ENCODE peak calls at places on chromosomes 16 and 17, in four cellular contexts. X is H1, Q is GM12878, M is HepG2. C is an unnamed sample.

GRCh38 chr17:34667656-34668055 is 88.3 kb downstream of the TMEM132E start:
- DNase-seq in X (no peak), Q (no peak), M (no peak), C (no peak)

GRCh38 chr17:22694362-22695227 is 1002.3 kb downstream of the KCNJ18 start:
- DNase-seq in X (peak), Q (no peak), M (no peak), C (no peak)

GRCh38 chr16:27169511-27170071 is 33.7 kb upstream of the KDM8 start:
- DNase-seq in X (no peak), Q (peak), M (peak), C (no peak)

GRCh38 chr16:85712841-85713240 is 24.1 kb upstream of the GINS2 start:
- DNase-seq in X (no peak), Q (no peak), M (no peak), C (no peak)

GRCh38 chr16:61836804-61837398 is 199.3 kb downstream of the CDH8 start:
- DNase-seq in X (no peak), Q (no peak), M (no peak), C (no peak)

GRCh38 chr16:73433493-73434307 is 385.8 kb upstream of the ZFHX3 start:
- DNase-seq in X (no peak), Q (no peak), M (no peak), C (no peak)

GRCh38 chr17:58507123-58507634 is 7.3 kb downstream of the MTMR4 start:
- DNase-seq in X (no peak), Q (no peak), M (peak), C (no peak)

GRCh38 chr17:46011711-46012505 is 12.9 kb downstream of the STH start:
- DNase-seq in X (no peak), Q (no peak), M (no peak), C (no peak)

GRCh38 chr17:17919169-17920107 is 52.8 kb downstream of the TOM1L2 start:
- DNase-seq in X (peak), Q (peak), M (peak), C (peak)

GRCh38 chr17:57572062-57572461 is 173.0 kb downstream of the CCDC182 start:
- DNase-seq in X (no peak), Q (no peak), M (no peak), C (no peak)

GRCh38 chr17:19769946-19770652 is 22.0 kb upstream of the ALDH3A1 start:
- DNase-seq in X (peak), Q (no peak), M (no peak), C (no peak)

GRCh38 chr17:42655528-42655927 is 3.6 kb upstream of the TUBG2 start:
- DNase-seq in X (no peak), Q (no peak), M (no peak), C (no peak)

GRCh38 chr17:61338000-61338864 is 61.4 kb upstream of the TBX2 start:
- DNase-seq in X (no peak), Q (no peak), M (peak), C (no peak)

GRCh38 chr16:11672206-11673090 is 4.2 kb downstream of the SNN start:
- DNase-seq in X (no peak), Q (peak), M (no peak), C (no peak)

GRCh38 chr17:77644181-77644972 is 314.1 kb upstream of the TNRC6C start:
- DNase-seq in X (no peak), Q (no peak), M (no peak), C (no peak)

GRCh38 chr16:53282975-53283946 is 151.0 kb upstream of the RBL2 start:
- DNase-seq in X (no peak), Q (peak), M (peak), C (peak)

GRCh38 chr17:60095381-60095780 is 16.7 kb upstream of the HEATR6 start:
- DNase-seq in X (no peak), Q (no peak), M (no peak), C (no peak)

GRCh38 chr16:12231666-12232065 is 255.1 kb downstream of the SNX29 start:
- DNase-seq in X (no peak), Q (no peak), M (no peak), C (no peak)

GRCh38 chr16:3645504-3646347 is 8.8 kb upstream of the DNASE1 start:
- DNase-seq in X (peak), Q (no peak), M (no peak), C (no peak)

GRCh38 chr17:4393806-4394205 is 27.3 kb upstream of the UBE2G1 start:
- DNase-seq in X (no peak), Q (no peak), M (no peak), C (no peak)

GRCh38 chr16:53768593-53768992 is 64.6 kb downstream of the FTO start:
- DNase-seq in X (no peak), Q (no peak), M (no peak), C (no peak)

GRCh38 chr17:49117581-49118230 is 14.9 kb upstream of the B4GALNT2 start:
- DNase-seq in X (no peak), Q (no peak), M (no peak), C (no peak)

GRCh38 chr16:30528799-30529457 is 2.6 kb upstream of the ZNF768 start:
- DNase-seq in X (no peak), Q (no peak), M (no peak), C (no peak)

GRCh38 chr17:67377727-67378443 is 804 bp downstream of the PITPNC1 start:
- DNase-seq in X (no peak), Q (no peak), M (no peak), C (peak)

DNA sequence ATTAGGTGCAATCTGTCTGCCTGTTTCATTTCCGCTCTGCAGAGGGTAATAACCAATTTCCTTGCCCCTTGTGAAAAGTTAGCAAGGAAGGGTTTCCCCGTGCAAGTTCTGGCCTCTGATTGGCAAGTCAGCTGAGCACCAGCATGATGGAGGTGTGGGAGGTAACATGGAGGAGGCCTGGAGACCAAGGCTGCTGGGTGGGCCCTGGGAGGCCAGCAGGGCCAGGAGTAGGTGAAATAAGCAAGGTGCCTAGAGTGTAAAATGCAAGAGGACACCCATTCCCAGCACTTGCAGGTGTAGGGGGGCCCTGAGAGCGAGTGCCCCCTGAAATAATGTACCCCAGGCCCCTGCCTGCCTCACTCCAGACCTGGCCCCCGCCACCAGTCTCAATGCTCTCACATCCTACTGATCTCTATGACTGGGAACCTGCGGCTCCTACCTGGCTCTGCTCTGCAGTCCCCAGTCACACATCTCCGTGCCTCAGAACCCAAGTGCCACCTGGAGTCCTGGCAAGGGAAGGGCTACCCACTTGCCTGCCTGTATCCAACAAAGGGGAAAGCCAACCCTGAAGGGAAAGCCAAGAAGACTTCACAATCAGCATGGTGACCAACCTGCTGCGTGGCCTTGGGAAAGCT is 116.2 kb downstream of the C16orf78 start:
- DNase-seq in X (no peak), Q (no peak), M (no peak), C (no peak)
- TF ChIP-seq SUZ12 in X (no peak), Q (no peak), M (no peak), C (no peak)

GRCh38 chr16:56912746-56913703 is 18.9 kb upstream of the HERPUD1 start:
- DNase-seq in X (no peak), Q (no peak), M (no peak), C (no peak)
- TF ChIP-seq SP1 in X (no peak), Q (no peak), M (no peak), C (no peak)

GRCh38 chr16:89413811-89414585 is 76.4 kb downstream of the ANKRD11 start:
- DNase-seq in X (no peak), Q (no peak), M (no peak), C (no peak)
- TF ChIP-seq SUZ12 in X (no peak), Q (no peak), M (no peak), C (no peak)

GRCh38 chr16:71425746-71426068 is 16.1 kb downstream of the TLE7 start:
- DNase-seq in X (no peak), Q (no peak), M (no peak), C (no peak)

GRCh38 chr16:71424626-71425025 is 17.2 kb downstream of the TLE7 start:
- DNase-seq in X (no peak), Q (no peak), M (no peak), C (no peak)

GRCh38 chr16:71426880-71427615 is 14.8 kb downstream of the TLE7 start:
- DNase-seq in X (no peak), Q (no peak), M (no peak), C (peak)

GRCh38 chr16:71428385-71428784 is 13.5 kb downstream of the TLE7 start:
- DNase-seq in X (no peak), Q (no peak), M (no peak), C (no peak)

DNA sequence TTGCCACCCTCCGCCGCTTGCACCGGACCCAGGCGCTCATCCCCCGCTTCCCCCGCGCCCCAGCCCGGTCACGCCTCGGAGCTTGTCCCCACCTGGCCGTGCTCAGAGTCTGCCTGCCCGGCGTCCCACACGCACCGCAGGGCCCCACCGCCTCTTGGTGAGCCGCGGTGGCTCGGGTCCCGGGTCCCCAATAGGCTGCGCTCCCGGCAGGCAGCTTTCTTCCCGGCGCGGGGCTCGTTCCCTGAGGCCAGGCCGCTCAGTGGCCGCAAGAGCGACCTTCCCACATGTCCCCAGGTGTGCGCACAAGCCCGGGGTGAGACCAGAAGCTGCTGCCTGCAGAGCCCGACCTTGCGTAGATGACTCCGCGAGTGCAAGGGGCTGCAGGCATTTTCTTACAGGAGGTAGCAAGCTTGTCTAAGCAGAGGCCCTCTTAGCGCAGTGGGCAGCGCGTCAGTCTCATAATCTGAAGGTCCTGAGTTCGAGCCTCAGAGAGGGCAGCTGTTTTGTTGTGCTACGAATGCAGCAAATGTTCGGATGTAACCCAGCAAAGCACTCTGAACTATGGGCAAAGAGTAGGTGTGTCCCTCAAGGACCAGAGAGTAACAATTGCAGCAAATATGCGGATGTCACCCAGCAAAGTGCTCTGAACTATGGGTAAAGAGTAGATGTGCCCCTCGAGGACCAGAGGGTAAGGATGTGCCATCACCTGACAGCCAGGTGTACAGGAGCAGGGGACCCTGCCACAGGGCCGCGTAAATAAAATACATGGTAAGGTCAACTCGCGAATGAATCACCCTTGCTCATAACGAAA is 15.6 kb downstream of the TLE7 start:
- DNase-seq in X (peak), Q (peak), M (peak), C (peak)
- TF ChIP-seq SP1 in X (peak), Q (no peak), M (no peak), C (no peak)

C was measured in HEK293T.